ENCODE peak calls at places on chromosomes 2 and 18, in eight cellular contexts. T is glutamatergic neuron, U is myocyte, B is fibroblast of the conjunctiva, E is HCT116, I is left ventricle myocardium inferior, C is DMS153, R is amniotic epithelial cell. J is an unnamed sample.

GRCh38 chr18:48979944-48980890 is 29.5 kb upstream of the SMAD7 start:
- DNase-seq in U (peak), I (no peak), R (peak), E (no peak), B (no peak), C (no peak), T (no peak), J (no peak)

GRCh38 chr2:138814123-138814883 is 34.1 kb upstream of the NXPH2 start:
- DNase-seq in T (no peak), I (no peak), B (no peak), E (peak), U (no peak), C (peak), R (no peak), J (no peak)

GRCh38 chr2:105376789-105377231 is 22.0 kb downstream of the FHL2 start:
- DNase-seq in B (no peak), E (no peak), C (no peak), U (no peak), T (no peak), R (peak), I (no peak), J (no peak)

GRCh38 chr2:240392948-240393830 is 42.3 kb upstream of the GPC1 start:
- DNase-seq in T (peak), C (no peak), R (no peak), B (no peak), U (no peak), E (no peak), I (no peak), J (no peak)

GRCh38 chr2:45339253-45339652 is 271.8 kb downstream of the SRBD1 start:
- DNase-seq in T (no peak), E (no peak), I (no peak), C (no peak), U (no peak), B (no peak), R (no peak), J (no peak)

GRCh38 chr18:49024808-49025361 is 74.1 kb upstream of the SMAD7 start:
- DNase-seq in U (no peak), R (no peak), C (no peak), E (no peak), T (no peak), B (no peak), I (no peak), J (no peak)

GRCh38 chr2:24409700-24410556 is 49.6 kb upstream of the ITSN2 start:
- DNase-seq in U (peak), T (no peak), I (no peak), R (peak), E (peak), B (peak), C (peak), J (peak)

GRCh38 chr2:241002275-241003046 is 4.0 kb downstream of the SNED1 start:
- DNase-seq in I (no peak), R (no peak), T (no peak), B (no peak), C (no peak), U (no peak), E (no peak), J (no peak)

GRCh38 chr2:63842149-63843061 is 709 bp downstream of the UGP2 start:
- DNase-seq in B (peak), T (no peak), U (peak), E (no peak), I (no peak), C (no peak), R (peak), J (peak)

GRCh38 chr2:56133441-56133840 is 50.3 kb upstream of the CCDC85A start:
- DNase-seq in E (no peak), C (no peak), I (no peak), B (no peak), U (no peak), T (no peak), R (no peak), J (no peak)

GRCh38 chr18:22473366-22473765 is 55.7 kb upstream of the CTAGE1 start:
- DNase-seq in I (no peak), R (peak), C (no peak), E (no peak), T (no peak), U (no peak), B (no peak), J (no peak)

GRCh38 chr2:76478636-76479035 is 767.9 kb upstream of the GCFC2 start:
- DNase-seq in U (peak), C (no peak), T (peak), E (no peak), B (no peak), R (no peak), I (no peak), J (no peak)

GRCh38 chr18:58856881-58857280 is 7.8 kb upstream of the ZNF532 start:
- DNase-seq in R (peak), I (no peak), T (no peak), E (no peak), C (no peak), B (no peak), U (peak), J (no peak)

GRCh38 chr2:178295911-178296310 is 101.6 kb downstream of the OSBPL6 start:
- DNase-seq in C (no peak), E (no peak), R (no peak), T (no peak), B (no peak), I (no peak), U (no peak), J (no peak)

GRCh38 chr2:229633546-229633945 is 80.8 kb downstream of the DNER start:
- DNase-seq in B (no peak), T (no peak), I (no peak), U (no peak), C (no peak), R (no peak), E (no peak), J (no peak)

GRCh38 chr2:120367649-120368048 is 21.7 kb downstream of the INHBB start:
- DNase-seq in B (no peak), T (no peak), E (no peak), C (no peak), R (peak), I (no peak), U (peak), J (no peak)

GRCh38 chr2:148303166-148303565 is 282.3 kb downstream of the MBD5 start:
- DNase-seq in U (peak), T (peak), I (no peak), C (no peak), R (no peak), B (no peak), E (no peak), J (no peak)

GRCh38 chr2:67628892-67629291 is 231.8 kb downstream of the ETAA1 start:
- DNase-seq in R (no peak), C (no peak), B (no peak), T (no peak), U (no peak), E (no peak), I (no peak), J (no peak)

GRCh38 chr18:57150828-57151227 is 3.9 kb downstream of the BOD1L2 start:
- DNase-seq in I (no peak), B (no peak), R (no peak), T (peak), E (no peak), C (peak), U (peak), J (no peak)

GRCh38 chr2:100949377-100949776 is 52.7 kb upstream of the RPL31 start:
- DNase-seq in C (no peak), I (no peak), R (no peak), T (no peak), E (no peak), B (no peak), U (no peak), J (no peak)

J was measured in gastrocnemius medialis.